ENCODE peak calls at places on chromosomes 4 and X, in five cellular contexts. E is uterus, Y is hepatocyte, X is colonic mucosa, D is foreskin keratinocyte. Q is an unnamed sample.

GRCh38 chrX:105101378-105101777 is 119.1 kb downstream of the TEX13A start:
- DNase-seq in E (no peak), D (no peak), X (no peak), Y (no peak), Q (no peak)

GRCh38 chrX:103376118-103376978 is at the start of gene BEX3:
- DNase-seq in Y (peak), X (peak), E (peak), D (no peak), Q (no peak)

GRCh38 chrX:123487674-123488073 is 245.2 kb downstream of the THOC2 start:
- DNase-seq in Y (no peak), E (no peak), X (no peak), D (no peak), Q (no peak)

GRCh38 chr4:5448286-5448685 is 260.1 kb downstream of the EVC2 start:
- DNase-seq in Y (no peak), E (no peak), X (peak), D (no peak), Q (no peak)

GRCh38 chr4:185914583-185915199 is 102.7 kb upstream of the SORBS2 start:
- DNase-seq in X (no peak), Y (no peak), D (no peak), E (no peak), Q (no peak)

GRCh38 chrX:40105016-40105790 is 7.4 kb upstream of the BCOR start:
- DNase-seq in X (no peak), D (no peak), E (no peak), Y (peak), Q (no peak)

GRCh38 chr4:135354876-135355275 is 1153.3 kb upstream of the PABPC4L start:
- DNase-seq in D (no peak), Y (no peak), E (no peak), X (no peak), Q (no peak)

GRCh38 chrX:71100581-71101505 is 5.2 kb downstream of the FOXO4 start:
- DNase-seq in Y (no peak), D (no peak), X (no peak), E (no peak), Q (no peak)

GRCh38 chrX:150610038-150610437 is 41.6 kb downstream of the MTM1 start:
- DNase-seq in X (no peak), Y (no peak), E (no peak), D (no peak), Q (no peak)

GRCh38 chr4:27381806-27382205 is 521.2 kb downstream of the STIM2 start:
- DNase-seq in Y (no peak), X (no peak), E (no peak), D (no peak), Q (no peak)

GRCh38 chrX:22691966-22692565 is 307.7 kb upstream of the DDX53 start:
- DNase-seq in Y (no peak), E (no peak), D (no peak), X (no peak), Q (no peak)

GRCh38 chr4:124943145-124943889 is 230.8 kb upstream of the ANKRD50 start:
- DNase-seq in D (peak), E (no peak), X (no peak), Y (no peak), Q (peak)

GRCh38 chr4:16693641-16694040 is 204.8 kb downstream of the LDB2 start:
- DNase-seq in Y (no peak), E (no peak), X (no peak), D (no peak), Q (no peak)

GRCh38 chr4:121256346-121256745 is 92.2 kb upstream of the TNIP3 start:
- DNase-seq in E (no peak), Y (peak), D (peak), X (no peak), Q (peak)

GRCh38 chr4:169270810-169271691 is at the start of gene SH3RF1:
- DNase-seq in E (peak), D (peak), X (peak), Y (peak), Q (no peak)

GRCh38 chr4:125741825-125742452 is 427.2 kb downstream of the FAT4 start:
- DNase-seq in D (no peak), E (no peak), X (no peak), Y (peak), Q (no peak)

GRCh38 chrX:73963682-73964081 is 340.3 kb upstream of the ZCCHC13 start:
- DNase-seq in X (no peak), D (no peak), E (no peak), Y (no peak), Q (no peak)

GRCh38 chrX:105375816-105376215 is 155.3 kb upstream of the TEX13A start:
- DNase-seq in D (peak), X (no peak), E (no peak), Y (no peak), Q (peak)

GRCh38 chr4:113476800-113477199 is 284.7 kb downstream of the CAMK2D start:
- DNase-seq in E (no peak), Y (no peak), X (no peak), D (peak), Q (peak)

GRCh38 chrX:69179380-69179911 is 14.2 kb upstream of the PJA1 start:
- DNase-seq in D (no peak), Y (peak), X (no peak), E (peak), Q (no peak)

GRCh38 chrX:83501003-83501402 is 7.1 kb upstream of the POU3F4 start:
- DNase-seq in D (no peak), X (no peak), E (no peak), Y (no peak), Q (no peak)

GRCh38 chrX:14942341-14942740 is 69.1 kb downstream of the MOSPD2 start:
- DNase-seq in E (no peak), Y (no peak), D (no peak), X (no peak), Q (no peak)

GRCh38 chr4:161364681-161365080 is 799.1 kb downstream of the FSTL5 start:
- DNase-seq in E (no peak), D (no peak), Y (no peak), X (no peak), Q (no peak)

GRCh38 chr4:82043081-82043808 is 330.5 kb downstream of the HNRNPD start:
- DNase-seq in D (no peak), X (peak), E (no peak), Y (peak), Q (no peak)

GRCh38 chr4:183478123-183478522 is 26.7 kb upstream of the ING2 start:
- DNase-seq in D (no peak), Y (no peak), X (no peak), E (no peak), Q (no peak)

GRCh38 chr4:19678763-19679162 is 572.9 kb upstream of the SLIT2 start:
- DNase-seq in Y (no peak), D (no peak), X (no peak), E (no peak), Q (no peak)

GRCh38 chr4:169252339-169253086 is 18.2 kb downstream of the SH3RF1 start:
- DNase-seq in D (no peak), E (no peak), X (no peak), Y (no peak), Q (no peak)

GRCh38 chrX:74133156-74133796 is 170.7 kb upstream of the ZCCHC13 start:
- DNase-seq in X (peak), D (no peak), Y (peak), E (peak), Q (peak)

GRCh38 chr4:151485541-151486131 is 76.7 kb downstream of the FHIP1A start:
- DNase-seq in D (no peak), E (no peak), Y (no peak), X (no peak), Q (no peak)

GRCh38 chr4:100510551-100510950 is 7.3 kb downstream of the EMCN start:
- DNase-seq in X (no peak), Y (no peak), E (no peak), D (no peak), Q (no peak)

GRCh38 chrX:16786791-16787735 is 797 bp downstream of the TXLNG start:
- DNase-seq in Y (peak), D (no peak), E (peak), X (no peak), Q (no peak)

GRCh38 chr4:18815081-18815778 is 793.7 kb upstream of the LCORL start:
- DNase-seq in X (no peak), D (no peak), E (no peak), Y (no peak), Q (no peak)

GRCh38 chr4:153117554-153117953 is 86.7 kb upstream of the TRIM2 start:
- DNase-seq in X (no peak), E (no peak), Y (no peak), D (no peak), Q (no peak)
- H3K27ac ChIP-seq in X (no peak), E (no peak), Y (no peak), D (no peak), Q (no peak)

GRCh38 chrX:17822351-17822750 is 38.7 kb downstream of the RAI2 start:
- DNase-seq in Y (no peak), D (no peak), X (no peak), E (no peak), Q (no peak)
- H3K27ac ChIP-seq in Y (no peak), D (no peak), X (no peak), E (no peak), Q (no peak)

DNA sequence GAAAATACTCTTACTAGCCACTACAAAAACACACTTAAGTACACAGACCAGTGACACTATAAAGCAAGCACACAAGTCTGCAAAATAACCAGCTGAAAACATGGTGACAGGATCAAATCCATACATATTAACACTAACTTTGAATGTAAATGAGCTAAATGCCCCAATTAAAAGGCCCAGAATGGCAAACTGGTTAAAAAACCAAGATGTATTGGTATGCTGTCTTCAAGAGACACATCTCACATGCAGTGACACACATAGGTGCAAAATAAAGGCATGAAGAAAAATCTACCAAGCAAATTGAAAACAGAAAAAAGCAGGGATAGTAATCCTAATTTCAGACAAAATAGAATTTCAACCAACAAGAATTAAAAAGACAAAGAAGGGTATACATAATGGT is 10.9 kb downstream of the PF4 start:
- DNase-seq in D (no peak), Y (no peak), X (no peak), E (no peak), Q (no peak)
- H3K27ac ChIP-seq in D (no peak), Y (no peak), X (no peak), E (no peak), Q (no peak)

GRCh38 chrX:96703379-96703778 is 18.7 kb downstream of the DIAPH2 start:
- DNase-seq in E (no peak), Y (no peak), D (no peak), X (no peak), Q (no peak)
- H3K27ac ChIP-seq in E (no peak), Y (no peak), D (no peak), X (no peak), Q (no peak)

DNA sequence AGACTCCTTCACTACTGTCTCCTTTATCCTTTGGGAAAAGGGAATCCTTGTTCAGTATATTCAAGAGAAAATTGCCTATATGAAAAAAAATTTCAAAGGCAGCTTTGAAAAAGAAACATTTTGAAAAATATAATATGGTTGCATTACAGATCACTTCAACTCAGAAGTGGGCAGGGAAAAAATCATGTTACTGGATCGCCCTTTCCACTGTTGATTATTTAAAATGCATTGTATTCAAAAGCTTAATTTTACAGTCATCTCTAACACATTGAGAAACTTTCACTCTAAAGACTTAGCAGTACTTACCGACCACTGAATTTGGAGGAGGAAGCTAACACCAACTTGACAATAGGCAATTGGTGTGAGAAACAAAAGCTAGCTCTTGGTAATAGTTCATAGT is 101.8 kb downstream of the CEP135 start:
- DNase-seq in X (no peak), D (no peak), Y (no peak), E (no peak), Q (no peak)
- H3K27ac ChIP-seq in X (no peak), D (no peak), Y (peak), E (no peak), Q (no peak)

DNA sequence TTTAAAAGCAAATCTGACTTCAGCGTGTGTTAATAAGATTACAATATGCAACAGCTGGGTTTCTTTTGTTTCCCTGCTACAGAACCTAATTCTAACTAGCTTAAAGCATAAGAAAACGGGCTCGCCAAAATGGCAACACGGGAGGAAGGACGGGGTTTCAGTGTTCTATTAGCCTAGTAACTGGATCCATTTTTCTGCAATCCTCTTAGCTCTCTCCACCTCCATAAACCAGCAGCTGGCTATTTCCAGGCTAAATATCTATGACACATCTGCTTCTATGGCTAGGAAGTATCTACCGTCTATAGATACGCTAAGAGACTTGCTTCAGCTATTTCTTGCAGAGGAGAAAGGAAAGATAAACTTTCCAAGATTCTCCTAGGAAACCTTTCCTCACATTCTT is 410.9 kb upstream of the TENM3 start:
- DNase-seq in E (no peak), D (no peak), Y (no peak), X (no peak), Q (no peak)
- H3K27ac ChIP-seq in E (no peak), D (no peak), Y (no peak), X (no peak), Q (no peak)